ENCODE peak calls at places on chromosomes 3 and 15, in seven cellular contexts. One of them, this sample, is unnamed. For H3K27me3, the result is how much of the 10 kb centered on the place peaks cover.

GRCh38 chr3:86792316-86792715 is 198.6 kb downstream of the VGLL3 start:
- DNase-seq in mesendoderm: no peak
- DNase-seq in tibial artery: no peak
- DNase-seq in fibroblast of lung: peak
- DNase-seq in IMR-90: peak
- DNase-seq in bronchial epithelial cell: no peak
- DNase-seq in HCT116: no peak
- DNase-seq in this sample: no peak

GRCh38 chr3:42032693-42033349 is 58.3 kb upstream of the TRAK1 start:
- DNase-seq in mesendoderm: peak
- DNase-seq in tibial artery: peak
- DNase-seq in fibroblast of lung: peak
- DNase-seq in IMR-90: peak
- DNase-seq in bronchial epithelial cell: peak
- DNase-seq in HCT116: no peak
- DNase-seq in this sample: peak

GRCh38 chr3:99365396-99365795 is 273.0 kb upstream of the COL8A1 start:
- DNase-seq in mesendoderm: no peak
- DNase-seq in tibial artery: no peak
- DNase-seq in fibroblast of lung: no peak
- DNase-seq in IMR-90: no peak
- DNase-seq in bronchial epithelial cell: no peak
- DNase-seq in HCT116: no peak
- DNase-seq in this sample: no peak

GRCh38 chr15:34122771-34123183 is 20.9 kb downstream of the PGBD4 start:
- DNase-seq in mesendoderm: no peak
- DNase-seq in tibial artery: no peak
- DNase-seq in fibroblast of lung: peak
- DNase-seq in IMR-90: peak
- DNase-seq in bronchial epithelial cell: peak
- DNase-seq in HCT116: no peak
- DNase-seq in this sample: no peak

GRCh38 chr3:42349765-42350594 is 60.4 kb downstream of the LYZL4 start:
- DNase-seq in mesendoderm: peak
- DNase-seq in tibial artery: no peak
- DNase-seq in fibroblast of lung: no peak
- DNase-seq in IMR-90: no peak
- DNase-seq in bronchial epithelial cell: no peak
- DNase-seq in HCT116: no peak
- DNase-seq in this sample: no peak

GRCh38 chr3:176526194-176526593 is 671.1 kb downstream of the TBL1XR1 start:
- DNase-seq in mesendoderm: no peak
- DNase-seq in tibial artery: no peak
- DNase-seq in fibroblast of lung: no peak
- DNase-seq in IMR-90: no peak
- DNase-seq in bronchial epithelial cell: no peak
- DNase-seq in HCT116: no peak
- DNase-seq in this sample: no peak

GRCh38 chr3:170725285-170725731 is 139.4 kb upstream of the SLC7A14 start:
- DNase-seq in mesendoderm: no peak
- DNase-seq in tibial artery: no peak
- DNase-seq in fibroblast of lung: peak
- DNase-seq in IMR-90: peak
- DNase-seq in bronchial epithelial cell: no peak
- DNase-seq in HCT116: no peak
- DNase-seq in this sample: no peak

GRCh38 chr3:39753361-39753760 is 56.0 kb upstream of the MYRIP start:
- DNase-seq in mesendoderm: no peak
- DNase-seq in tibial artery: no peak
- DNase-seq in fibroblast of lung: no peak
- DNase-seq in IMR-90: no peak
- DNase-seq in bronchial epithelial cell: no peak
- DNase-seq in HCT116: no peak
- DNase-seq in this sample: no peak

GRCh38 chr3:158347966-158348365 is 223.0 kb upstream of the MLF1 start:
- DNase-seq in mesendoderm: no peak
- DNase-seq in tibial artery: no peak
- DNase-seq in fibroblast of lung: no peak
- DNase-seq in IMR-90: peak
- DNase-seq in bronchial epithelial cell: no peak
- DNase-seq in HCT116: no peak
- DNase-seq in this sample: no peak

GRCh38 chr15:62299541-62299940 is 134.5 kb upstream of the C2CD4B start:
- DNase-seq in mesendoderm: no peak
- DNase-seq in tibial artery: no peak
- DNase-seq in fibroblast of lung: no peak
- DNase-seq in IMR-90: no peak
- DNase-seq in bronchial epithelial cell: no peak
- DNase-seq in HCT116: no peak
- DNase-seq in this sample: no peak

GRCh38 chr15:74373056-74373650 is 5.7 kb upstream of the CYP11A1 start:
- DNase-seq in mesendoderm: no peak
- DNase-seq in tibial artery: no peak
- DNase-seq in fibroblast of lung: no peak
- DNase-seq in IMR-90: no peak
- DNase-seq in bronchial epithelial cell: no peak
- DNase-seq in HCT116: no peak
- DNase-seq in this sample: no peak

GRCh38 chr15:59933607-59934006 is 70.5 kb upstream of the FOXB1 start:
- DNase-seq in mesendoderm: peak
- DNase-seq in tibial artery: no peak
- DNase-seq in fibroblast of lung: no peak
- DNase-seq in IMR-90: no peak
- DNase-seq in bronchial epithelial cell: no peak
- DNase-seq in HCT116: no peak
- DNase-seq in this sample: no peak
- H3K27me3 ChIP-seq in mesendoderm: under half
- H3K27me3 ChIP-seq in tibial artery: under half
- H3K27me3 ChIP-seq in fibroblast of lung: under half
- H3K27me3 ChIP-seq in IMR-90: under half
- H3K27me3 ChIP-seq in bronchial epithelial cell: under half
- H3K27me3 ChIP-seq in HCT116: half or more
- H3K27me3 ChIP-seq in this sample: under half

GRCh38 chr3:112395166-112395894 is 62.4 kb downstream of the CD200 start:
- DNase-seq in mesendoderm: no peak
- DNase-seq in tibial artery: no peak
- DNase-seq in fibroblast of lung: peak
- DNase-seq in IMR-90: peak
- DNase-seq in bronchial epithelial cell: no peak
- DNase-seq in HCT116: no peak
- DNase-seq in this sample: no peak

GRCh38 chr3:112403101-112403500 is 70.1 kb downstream of the CD200 start:
- DNase-seq in mesendoderm: no peak
- DNase-seq in tibial artery: no peak
- DNase-seq in fibroblast of lung: no peak
- DNase-seq in IMR-90: no peak
- DNase-seq in bronchial epithelial cell: no peak
- DNase-seq in HCT116: no peak
- DNase-seq in this sample: no peak

GRCh38 chr3:112401617-112402016 is 68.7 kb downstream of the CD200 start:
- DNase-seq in mesendoderm: peak
- DNase-seq in tibial artery: no peak
- DNase-seq in fibroblast of lung: no peak
- DNase-seq in IMR-90: no peak
- DNase-seq in bronchial epithelial cell: no peak
- DNase-seq in HCT116: no peak
- DNase-seq in this sample: no peak

GRCh38 chr3:112397529-112397928 is 64.6 kb downstream of the CD200 start:
- DNase-seq in mesendoderm: peak
- DNase-seq in tibial artery: no peak
- DNase-seq in fibroblast of lung: no peak
- DNase-seq in IMR-90: no peak
- DNase-seq in bronchial epithelial cell: no peak
- DNase-seq in HCT116: no peak
- DNase-seq in this sample: no peak

GRCh38 chr3:112399064-112399463 is 66.1 kb downstream of the CD200 start:
- DNase-seq in mesendoderm: no peak
- DNase-seq in tibial artery: no peak
- DNase-seq in fibroblast of lung: no peak
- DNase-seq in IMR-90: no peak
- DNase-seq in bronchial epithelial cell: peak
- DNase-seq in HCT116: no peak
- DNase-seq in this sample: no peak
- H3K4me3 ChIP-seq in mesendoderm: no peak
- H3K4me3 ChIP-seq in tibial artery: no peak
- H3K4me3 ChIP-seq in fibroblast of lung: no peak
- H3K4me3 ChIP-seq in IMR-90: no peak
- H3K4me3 ChIP-seq in bronchial epithelial cell: no peak
- H3K4me3 ChIP-seq in HCT116: no peak
- H3K4me3 ChIP-seq in this sample: no peak

GRCh38 chr3:112569265-112569664 is 7.4 kb downstream of the SLC35A5 start:
- DNase-seq in mesendoderm: no peak
- DNase-seq in tibial artery: no peak
- DNase-seq in fibroblast of lung: no peak
- DNase-seq in IMR-90: no peak
- DNase-seq in bronchial epithelial cell: no peak
- DNase-seq in HCT116: no peak
- DNase-seq in this sample: no peak
- H3K27me3 ChIP-seq in mesendoderm: under half
- H3K27me3 ChIP-seq in tibial artery: under half
- H3K27me3 ChIP-seq in fibroblast of lung: under half
- H3K27me3 ChIP-seq in IMR-90: under half
- H3K27me3 ChIP-seq in bronchial epithelial cell: under half
- H3K27me3 ChIP-seq in HCT116: under half
- H3K27me3 ChIP-seq in this sample: under half

DNA sequence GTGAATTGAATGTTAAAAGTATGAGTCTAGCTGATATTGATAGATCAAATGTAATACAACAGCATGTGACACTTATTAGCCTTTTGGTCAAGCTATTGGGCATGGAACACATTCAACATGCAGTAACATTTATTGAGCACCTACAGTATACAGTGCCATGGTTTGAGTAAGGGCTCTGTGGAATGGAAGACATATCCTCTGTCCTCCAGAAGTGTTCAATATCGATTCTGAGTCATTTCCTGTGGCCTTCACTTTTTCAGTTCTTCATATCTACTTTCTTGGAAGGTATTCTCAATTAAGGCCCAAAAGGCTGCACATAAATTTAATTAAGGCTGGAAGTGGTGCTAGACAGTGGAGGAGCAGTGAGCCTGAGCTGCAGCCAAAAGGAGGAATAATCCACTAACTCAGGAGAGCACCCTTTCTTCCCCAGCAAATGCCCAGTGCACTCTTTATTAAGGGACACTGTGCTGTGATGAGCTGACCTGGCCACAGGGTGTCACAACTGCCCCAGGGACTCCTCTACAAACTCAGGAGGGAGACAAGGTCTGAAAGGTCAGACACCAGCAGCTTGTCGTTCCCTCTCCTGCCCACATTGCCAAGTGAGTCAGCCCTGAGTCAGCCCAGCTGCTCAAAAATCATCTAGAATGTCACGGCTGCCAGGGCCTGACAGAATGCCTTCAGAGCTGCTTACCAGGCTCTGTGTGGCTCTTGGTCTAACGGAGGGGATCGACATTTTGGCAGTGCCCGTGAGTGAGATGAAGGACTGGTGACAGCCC is 544.8 kb downstream of the AGBL1 start:
- DNase-seq in mesendoderm: peak
- DNase-seq in tibial artery: peak
- DNase-seq in fibroblast of lung: peak
- DNase-seq in IMR-90: peak
- DNase-seq in bronchial epithelial cell: peak
- DNase-seq in HCT116: no peak
- DNase-seq in this sample: peak
- H3K4me3 ChIP-seq in mesendoderm: no peak
- H3K4me3 ChIP-seq in tibial artery: no peak
- H3K4me3 ChIP-seq in fibroblast of lung: no peak
- H3K4me3 ChIP-seq in IMR-90: no peak
- H3K4me3 ChIP-seq in bronchial epithelial cell: no peak
- H3K4me3 ChIP-seq in HCT116: no peak
- H3K4me3 ChIP-seq in this sample: no peak

GRCh38 chr3:46869440-46869839 is 6.2 kb upstream of the MYL3 start:
- DNase-seq in mesendoderm: no peak
- DNase-seq in tibial artery: no peak
- DNase-seq in fibroblast of lung: no peak
- DNase-seq in IMR-90: no peak
- DNase-seq in bronchial epithelial cell: no peak
- DNase-seq in HCT116: no peak
- DNase-seq in this sample: no peak

GRCh38 chr3:46868948-46869347 is 5.7 kb upstream of the MYL3 start:
- DNase-seq in mesendoderm: no peak
- DNase-seq in tibial artery: no peak
- DNase-seq in fibroblast of lung: no peak
- DNase-seq in IMR-90: no peak
- DNase-seq in bronchial epithelial cell: no peak
- DNase-seq in HCT116: no peak
- DNase-seq in this sample: no peak

GRCh38 chr3:46871222-46871621 is 6.3 kb upstream of the PTH1R start:
- DNase-seq in mesendoderm: no peak
- DNase-seq in tibial artery: no peak
- DNase-seq in fibroblast of lung: peak
- DNase-seq in IMR-90: no peak
- DNase-seq in bronchial epithelial cell: no peak
- DNase-seq in HCT116: no peak
- DNase-seq in this sample: no peak

GRCh38 chr3:46868301-46868700 is 5.1 kb upstream of the MYL3 start:
- DNase-seq in mesendoderm: no peak
- DNase-seq in tibial artery: peak
- DNase-seq in fibroblast of lung: no peak
- DNase-seq in IMR-90: no peak
- DNase-seq in bronchial epithelial cell: no peak
- DNase-seq in HCT116: no peak
- DNase-seq in this sample: no peak

GRCh38 chr3:46870651-46871050 is 6.9 kb upstream of the PTH1R start:
- DNase-seq in mesendoderm: no peak
- DNase-seq in tibial artery: no peak
- DNase-seq in fibroblast of lung: no peak
- DNase-seq in IMR-90: no peak
- DNase-seq in bronchial epithelial cell: no peak
- DNase-seq in HCT116: no peak
- DNase-seq in this sample: no peak
- H3K27me3 ChIP-seq in mesendoderm: under half
- H3K27me3 ChIP-seq in tibial artery: under half
- H3K27me3 ChIP-seq in fibroblast of lung: under half
- H3K27me3 ChIP-seq in IMR-90: half or more
- H3K27me3 ChIP-seq in bronchial epithelial cell: under half
- H3K27me3 ChIP-seq in HCT116: under half
- H3K27me3 ChIP-seq in this sample: under half